ENCODE peak calls at places on chromosomes 1 and 21, in ten cellular contexts. P, H, R, Y, J, D, E, L, O and T are unnamed samples.

GRCh38 chr1:156747737-156748669 is 3.5 kb downstream of the HDGF start:
- DNase-seq in P (no peak), H (no peak), R (no peak), Y (no peak), J (no peak), D (no peak), E (no peak), L (no peak), O (no peak), T (peak)

GRCh38 chr1:85578321-85579295 is 2.0 kb upstream of the CCN1 start:
- DNase-seq in P (no peak), H (no peak), R (no peak), Y (no peak), J (peak), D (no peak), E (no peak), L (no peak), O (no peak), T (peak)

GRCh38 chr1:218828125-218828650 is 345.5 kb upstream of the LYPLAL1 start:
- DNase-seq in P (no peak), H (no peak), R (no peak), Y (no peak), J (peak), D (no peak), E (no peak), L (no peak), O (no peak), T (no peak)

GRCh38 chr1:51472349-51472748 is 46.7 kb downstream of the EPS15 start:
- DNase-seq in P (no peak), H (no peak), R (no peak), Y (no peak), J (no peak), D (no peak), E (no peak), L (no peak), O (no peak), T (no peak)

GRCh38 chr1:152442291-152442690 is 28.2 kb upstream of the CRNN start:
- DNase-seq in P (no peak), H (no peak), R (no peak), Y (no peak), J (no peak), D (no peak), E (no peak), L (no peak), O (no peak), T (no peak)

GRCh38 chr1:154328318-154329151 is 3.2 kb downstream of the ATP8B2 start:
- DNase-seq in P (peak), H (no peak), R (peak), Y (peak), J (peak), D (peak), E (peak), L (peak), O (peak), T (peak)

GRCh38 chr1:211520641-211521040 is 28.7 kb upstream of the RD3 start:
- DNase-seq in P (no peak), H (no peak), R (no peak), Y (no peak), J (no peak), D (no peak), E (no peak), L (no peak), O (no peak), T (no peak)

GRCh38 chr21:35427320-35428040 is 378.4 kb upstream of the RUNX1 start:
- DNase-seq in P (no peak), H (no peak), R (no peak), Y (no peak), J (no peak), D (no peak), E (no peak), L (no peak), O (no peak), T (no peak)

GRCh38 chr1:923131-923990 is at the start of gene SAMD11:
- DNase-seq in P (no peak), H (peak), R (peak), Y (peak), J (peak), D (peak), E (peak), L (peak), O (peak), T (peak)

GRCh38 chr1:75275107-75275506 is 140.9 kb downstream of the LHX8 start:
- DNase-seq in P (no peak), H (no peak), R (no peak), Y (no peak), J (no peak), D (no peak), E (no peak), L (no peak), O (no peak), T (no peak)

GRCh38 chr1:178693368-178693767 is 31.7 kb upstream of the RALGPS2 start:
- DNase-seq in P (no peak), H (peak), R (no peak), Y (no peak), J (no peak), D (no peak), E (no peak), L (no peak), O (no peak), T (no peak)

GRCh38 chr1:51612349-51612982 is 4.4 kb upstream of the OSBPL9 start:
- DNase-seq in P (no peak), H (no peak), R (no peak), Y (no peak), J (no peak), D (no peak), E (no peak), L (no peak), O (no peak), T (no peak)

GRCh38 chr21:44802396-44803153 is 955 bp upstream of the UBE2G2 start:
- DNase-seq in P (peak), H (no peak), R (no peak), Y (no peak), J (peak), D (no peak), E (no peak), L (no peak), O (no peak), T (no peak)
- TF ChIP-seq CTCF in P (no peak), H (no peak), R (no peak), Y (no peak), J (no peak), D (no peak), E (no peak), L (no peak), O (no peak), T (no peak)

GRCh38 chr1:202852163-202852904 is 36.6 kb downstream of the RABIF start:
- DNase-seq in P (peak), H (peak), R (no peak), Y (peak), J (peak), D (no peak), E (peak), L (peak), O (no peak), T (peak)
- TF ChIP-seq CTCF in P (peak), H (peak), R (no peak), Y (peak), J (peak), D (no peak), E (no peak), L (peak), O (peak), T (peak)

DNA sequence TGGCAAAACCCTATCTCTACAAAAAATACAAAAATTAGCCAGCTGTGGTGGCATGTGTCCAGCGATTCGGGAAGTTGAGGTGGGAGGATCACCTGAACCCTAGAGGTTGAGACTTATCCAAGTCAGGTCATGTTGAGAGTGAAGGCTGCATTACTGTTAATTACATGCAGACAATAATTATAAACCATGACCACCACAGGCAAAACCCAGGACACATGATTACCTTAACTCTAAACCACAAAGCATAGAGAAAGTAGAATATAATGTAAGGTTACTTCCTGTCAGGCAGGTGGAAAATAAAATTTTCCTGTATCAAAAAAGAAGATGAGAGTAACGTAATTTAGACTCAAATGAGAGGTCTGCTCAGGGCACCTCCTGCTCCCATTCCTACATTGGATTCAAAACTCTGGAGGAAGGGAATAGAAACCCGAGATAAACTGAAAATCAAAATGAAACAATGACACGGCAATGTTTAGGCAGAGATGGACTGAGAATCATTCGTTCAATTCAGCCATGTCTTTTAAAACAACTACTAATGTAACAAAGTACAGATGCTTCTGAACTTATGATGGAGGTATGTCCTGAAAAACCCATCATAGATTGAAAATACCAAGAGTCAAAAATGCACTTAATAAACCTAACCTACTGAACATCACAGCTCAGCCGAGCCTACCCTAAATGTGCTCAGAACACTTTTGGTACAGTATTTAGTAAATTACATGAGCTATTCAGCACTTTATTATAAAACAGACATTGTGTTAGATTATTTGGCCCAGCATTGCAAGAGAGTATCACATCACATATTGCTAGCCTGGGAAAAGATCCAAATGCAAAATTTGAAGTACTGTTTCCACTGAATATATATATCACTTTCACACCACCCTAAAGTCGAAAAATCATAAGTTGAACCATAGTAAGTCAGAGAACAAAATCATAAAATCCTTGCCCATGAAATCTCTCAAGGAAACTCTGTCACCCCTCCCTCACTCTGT is 33.4 kb downstream of the RGS8 start:
- DNase-seq in P (no peak), H (no peak), R (no peak), Y (no peak), J (no peak), D (no peak), E (no peak), L (no peak), O (no peak), T (no peak)
- TF ChIP-seq CTCF in P (no peak), H (no peak), R (no peak), Y (no peak), J (no peak), D (no peak), E (no peak), L (no peak), O (no peak), T (no peak)

DNA sequence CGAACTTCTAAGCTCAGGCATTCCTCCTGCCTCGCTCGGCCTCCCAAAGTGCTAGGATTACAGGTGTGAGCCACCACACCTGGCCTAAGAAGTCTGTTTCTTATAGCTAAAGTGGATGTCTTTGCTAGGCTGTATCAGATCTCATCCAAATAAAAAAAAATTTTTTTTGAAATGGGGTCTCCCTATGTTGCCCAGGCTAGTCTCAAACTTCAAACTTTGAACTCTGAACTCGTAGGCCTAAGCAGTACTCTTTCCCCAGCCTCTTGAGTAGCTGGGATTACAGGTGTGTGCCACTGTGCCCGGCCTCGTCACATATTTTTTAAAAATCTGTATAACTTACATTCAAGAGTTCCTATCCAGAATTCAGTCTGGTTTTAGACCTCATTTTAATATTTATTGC is 40.5 kb downstream of the RPRD2 start:
- DNase-seq in P (no peak), H (no peak), R (no peak), Y (no peak), J (no peak), D (no peak), E (no peak), L (no peak), O (no peak), T (no peak)
- TF ChIP-seq CTCF in P (no peak), H (no peak), R (no peak), Y (no peak), J (no peak), D (no peak), E (no peak), L (no peak), O (no peak), T (no peak)

GRCh38 chr1:6447818-6448748 is 17.9 kb downstream of the TNFRSF25 start:
- DNase-seq in P (no peak), H (peak), R (no peak), Y (no peak), J (peak), D (no peak), E (no peak), L (no peak), O (no peak), T (no peak)
- TF ChIP-seq CTCF in P (no peak), H (no peak), R (no peak), Y (no peak), J (no peak), D (no peak), E (no peak), L (peak), O (no peak), T (no peak)

GRCh38 chr1:158798531-158798930 is 17.5 kb upstream of the OR6N2 start:
- DNase-seq in P (no peak), H (no peak), R (no peak), Y (no peak), J (peak), D (no peak), E (no peak), L (no peak), O (no peak), T (no peak)
- TF ChIP-seq CTCF in P (no peak), H (no peak), R (no peak), Y (no peak), J (peak), D (no peak), E (no peak), L (peak), O (no peak), T (peak)

GRCh38 chr1:70896224-70896623 is 151.4 kb downstream of the PTGER3 start:
- DNase-seq in P (no peak), H (no peak), R (no peak), Y (no peak), J (peak), D (no peak), E (no peak), L (no peak), O (no peak), T (peak)
- TF ChIP-seq CTCF in P (no peak), H (peak), R (no peak), Y (no peak), J (peak), D (no peak), E (no peak), L (no peak), O (peak), T (peak)

GRCh38 chr21:44982558-44983244 is 42.9 kb downstream of the SLX9 start:
- DNase-seq in P (no peak), H (no peak), R (no peak), Y (peak), J (peak), D (no peak), E (peak), L (no peak), O (no peak), T (no peak)

GRCh38 chr21:44985441-44986401 is 45.9 kb downstream of the SLX9 start:
- DNase-seq in P (no peak), H (no peak), R (no peak), Y (no peak), J (no peak), D (no peak), E (peak), L (no peak), O (no peak), T (no peak)

GRCh38 chr21:44984792-44985440 is 45.1 kb downstream of the SLX9 start:
- DNase-seq in P (no peak), H (no peak), R (no peak), Y (no peak), J (no peak), D (no peak), E (peak), L (no peak), O (no peak), T (no peak)

GRCh38 chr21:44984428-44984791 is 44.6 kb downstream of the SLX9 start:
- DNase-seq in P (no peak), H (no peak), R (no peak), Y (no peak), J (no peak), D (no peak), E (no peak), L (no peak), O (no peak), T (no peak)

DNA sequence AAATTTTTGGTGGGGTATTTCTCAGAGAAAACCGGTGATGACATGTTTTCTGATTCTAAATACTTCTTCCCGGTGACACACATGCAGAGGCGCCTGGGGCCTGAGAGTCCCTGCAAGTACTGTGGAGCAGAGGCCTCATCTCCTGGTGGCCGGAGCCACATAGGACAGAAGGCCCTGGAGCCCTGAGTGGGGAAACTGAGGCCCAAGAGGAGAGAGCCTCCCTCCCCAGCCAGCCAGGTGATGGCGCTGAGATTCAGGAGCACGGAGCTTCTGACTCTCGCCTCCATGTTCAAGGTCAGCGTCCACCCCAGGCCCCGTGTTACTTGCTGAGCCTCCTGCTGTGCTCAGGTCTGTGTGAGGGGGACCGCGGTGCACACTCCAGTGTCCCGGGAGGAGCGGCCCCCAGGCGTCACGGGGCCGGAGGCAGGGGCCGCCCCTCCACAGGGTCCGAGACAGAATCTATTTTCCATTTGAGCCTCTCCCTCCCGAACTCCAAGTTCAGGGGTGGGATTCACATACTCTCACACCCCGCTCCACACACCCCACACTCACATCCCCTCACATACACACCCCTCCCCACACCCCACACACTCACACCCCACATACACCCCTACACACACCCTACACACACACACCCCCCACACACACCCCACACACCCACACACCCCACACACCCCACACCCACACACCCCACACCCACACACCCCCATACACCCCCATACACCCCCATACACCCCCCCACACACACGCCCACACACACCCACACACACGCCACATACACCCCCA is 43.8 kb downstream of the SLX9 start:
- DNase-seq in P (no peak), H (no peak), R (no peak), Y (no peak), J (no peak), D (no peak), E (peak), L (no peak), O (no peak), T (no peak)
- TF ChIP-seq CTCF in P (no peak), H (no peak), R (no peak), Y (no peak), J (no peak), D (no peak), E (no peak), L (no peak), O (no peak), T (no peak)

DNA sequence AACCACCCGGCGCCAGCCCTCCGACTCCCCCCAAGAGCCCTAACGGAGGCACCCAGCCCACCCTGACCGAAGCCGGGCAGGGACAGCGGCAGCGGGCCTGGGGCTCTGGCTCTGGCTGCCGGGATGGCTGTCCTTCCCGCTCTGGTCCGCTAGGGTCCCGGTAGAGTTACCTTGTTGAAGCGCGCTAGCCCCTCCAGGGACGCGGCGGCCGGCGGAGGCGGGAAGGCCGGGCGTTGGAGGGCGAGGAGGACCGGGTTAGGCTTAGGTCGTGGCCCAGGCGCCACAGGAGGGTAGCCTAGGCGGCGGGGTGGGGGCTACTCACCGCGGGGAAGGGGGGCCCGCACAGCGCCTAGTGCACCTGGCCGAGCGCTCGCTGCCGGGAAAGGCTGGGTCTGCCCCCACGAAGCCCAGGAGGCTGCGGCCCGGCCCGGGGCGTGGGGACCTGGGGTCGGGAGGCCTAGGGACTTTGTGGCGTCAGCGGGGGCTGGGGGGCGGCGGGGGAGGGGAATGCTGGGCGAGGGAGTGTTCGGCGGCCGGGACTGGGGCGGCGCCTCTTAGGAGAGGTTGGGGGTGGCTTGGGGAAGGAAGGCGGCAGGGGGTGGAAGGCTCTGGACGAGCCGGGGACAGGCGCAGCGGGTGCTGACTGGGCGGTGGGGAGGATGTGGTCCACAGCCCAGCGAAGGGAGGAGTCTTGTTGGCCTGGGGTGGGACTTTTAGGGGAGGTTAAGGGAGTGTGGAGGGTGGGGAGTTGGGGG is at the start of gene TRIM17:
- DNase-seq in P (no peak), H (no peak), R (no peak), Y (no peak), J (no peak), D (no peak), E (no peak), L (peak), O (no peak), T (no peak)
- TF ChIP-seq CTCF in P (no peak), H (no peak), R (no peak), Y (no peak), J (no peak), D (no peak), E (peak), L (peak), O (peak), T (no peak)